ENCODE peak calls at places on chromosome 3, in ten cellular contexts. One of them, this sample, is unnamed.
A peak's percentile ranks its signal among the peaks of the same experiment; 100 is the strongest.

GRCh38 chr3:22175899-22176298 is 424.9 kb upstream of the ZNF385D start:
- DNase-seq in HCT116: no peak
- DNase-seq in IMR-90: no peak
- DNase-seq in tibial nerve: no peak
- DNase-seq in transverse colon: no peak
- DNase-seq in stomach: no peak
- DNase-seq in body of pancreas: no peak
- DNase-seq in Peyer's patch: no peak
- DNase-seq in A549: no peak
- DNase-seq in ovary: no peak
- DNase-seq in this sample: no peak

GRCh38 chr3:95750097-95750496 is 1064.3 kb upstream of the EPHA6 start:
- DNase-seq in HCT116: no peak
- DNase-seq in ovary: no peak
- DNase-seq in A549: no peak
- DNase-seq in IMR-90: no peak
- DNase-seq in transverse colon: no peak
- DNase-seq in body of pancreas: no peak
- DNase-seq in Peyer's patch: no peak
- DNase-seq in stomach: no peak
- DNase-seq in tibial nerve: no peak
- DNase-seq in this sample: no peak

GRCh38 chr3:118817748-118818165 is 216.9 kb downstream of the IGSF11 start:
- DNase-seq in transverse colon: peak; percentile 13
- DNase-seq in Peyer's patch: peak; percentile 77
- DNase-seq in body of pancreas: peak; percentile 72
- DNase-seq in ovary: no peak
- DNase-seq in stomach: peak; percentile 51
- DNase-seq in HCT116: peak; percentile 56
- DNase-seq in tibial nerve: peak; percentile 36
- DNase-seq in IMR-90: peak; percentile 57
- DNase-seq in A549: peak; percentile 70
- DNase-seq in this sample: no peak

GRCh38 chr3:4670352-4670751 is 177.2 kb downstream of the ITPR1 start:
- DNase-seq in stomach: no peak
- DNase-seq in Peyer's patch: no peak
- DNase-seq in ovary: no peak
- DNase-seq in A549: peak; percentile 35
- DNase-seq in transverse colon: no peak
- DNase-seq in HCT116: no peak
- DNase-seq in tibial nerve: no peak
- DNase-seq in body of pancreas: no peak
- DNase-seq in IMR-90: no peak
- DNase-seq in this sample: no peak

GRCh38 chr3:194344012-194344411 is 7.1 kb downstream of the CPN2 start:
- DNase-seq in tibial nerve: peak; percentile 86
- DNase-seq in HCT116: peak; percentile 28
- DNase-seq in transverse colon: peak; percentile 80
- DNase-seq in Peyer's patch: peak; percentile 90
- DNase-seq in ovary: peak; percentile 86
- DNase-seq in body of pancreas: peak; percentile 80
- DNase-seq in IMR-90: peak; percentile 58
- DNase-seq in A549: peak; percentile 53
- DNase-seq in stomach: peak; percentile 84
- DNase-seq in this sample: peak; percentile 88

GRCh38 chr3:82743196-82743595 is 981.8 kb upstream of the GBE1 start:
- DNase-seq in HCT116: no peak
- DNase-seq in IMR-90: no peak
- DNase-seq in ovary: no peak
- DNase-seq in tibial nerve: no peak
- DNase-seq in Peyer's patch: no peak
- DNase-seq in transverse colon: no peak
- DNase-seq in A549: no peak
- DNase-seq in body of pancreas: no peak
- DNase-seq in stomach: no peak
- DNase-seq in this sample: no peak

GRCh38 chr3:152272771-152273242 is 4.1 kb downstream of the MBNL1 start:
- DNase-seq in Peyer's patch: no peak
- DNase-seq in IMR-90: peak; percentile 94
- DNase-seq in body of pancreas: no peak
- DNase-seq in A549: no peak
- DNase-seq in HCT116: no peak
- DNase-seq in tibial nerve: no peak
- DNase-seq in stomach: no peak
- DNase-seq in transverse colon: no peak
- DNase-seq in ovary: no peak
- DNase-seq in this sample: no peak

GRCh38 chr3:6273878-6274277 is 587.0 kb upstream of the GRM7 start:
- DNase-seq in A549: no peak
- DNase-seq in ovary: no peak
- DNase-seq in tibial nerve: no peak
- DNase-seq in transverse colon: no peak
- DNase-seq in IMR-90: no peak
- DNase-seq in body of pancreas: no peak
- DNase-seq in stomach: no peak
- DNase-seq in HCT116: no peak
- DNase-seq in Peyer's patch: no peak
- DNase-seq in this sample: no peak

GRCh38 chr3:52171577-52172261 is 17.5 kb upstream of the POC1A start:
- DNase-seq in body of pancreas: no peak
- DNase-seq in ovary: no peak
- DNase-seq in A549: peak; percentile 18
- DNase-seq in IMR-90: peak; percentile 83
- DNase-seq in tibial nerve: no peak
- DNase-seq in stomach: no peak
- DNase-seq in transverse colon: no peak
- DNase-seq in Peyer's patch: no peak
- DNase-seq in HCT116: peak; percentile 27
- DNase-seq in this sample: peak; percentile 23

GRCh38 chr3:72111265-72111972 is 326.5 kb upstream of the PROK2 start:
- DNase-seq in ovary: no peak
- DNase-seq in stomach: no peak
- DNase-seq in body of pancreas: no peak
- DNase-seq in HCT116: no peak
- DNase-seq in tibial nerve: no peak
- DNase-seq in Peyer's patch: no peak
- DNase-seq in A549: no peak
- DNase-seq in transverse colon: no peak
- DNase-seq in IMR-90: no peak
- DNase-seq in this sample: no peak

GRCh38 chr3:141402476-141403171 is 34.3 kb downstream of the ZBTB38 start:
- DNase-seq in IMR-90: peak; percentile 78
- DNase-seq in HCT116: no peak
- DNase-seq in tibial nerve: peak; percentile 42
- DNase-seq in body of pancreas: peak; percentile 75
- DNase-seq in Peyer's patch: peak; percentile 81
- DNase-seq in stomach: peak; percentile 67
- DNase-seq in A549: peak; percentile 74
- DNase-seq in ovary: peak; percentile 76
- DNase-seq in transverse colon: peak; percentile 69
- DNase-seq in this sample: peak; percentile 92

GRCh38 chr3:125110876-125111480 is 55.2 kb upstream of the HEG1 start:
- DNase-seq in HCT116: no peak
- DNase-seq in Peyer's patch: no peak
- DNase-seq in IMR-90: no peak
- DNase-seq in body of pancreas: no peak
- DNase-seq in stomach: no peak
- DNase-seq in ovary: no peak
- DNase-seq in A549: no peak
- DNase-seq in tibial nerve: no peak
- DNase-seq in transverse colon: no peak
- DNase-seq in this sample: no peak

GRCh38 chr3:141366285-141367037 is 1.8 kb upstream of the ZBTB38 start:
- DNase-seq in tibial nerve: peak; percentile 32
- DNase-seq in HCT116: peak; percentile 33
- DNase-seq in IMR-90: peak; percentile 99
- DNase-seq in ovary: no peak
- DNase-seq in Peyer's patch: no peak
- DNase-seq in A549: peak; percentile 89
- DNase-seq in transverse colon: peak; percentile 61
- DNase-seq in stomach: peak; percentile 75
- DNase-seq in body of pancreas: peak; percentile 80
- DNase-seq in this sample: no peak

GRCh38 chr3:177106184-177106583 is 91.1 kb downstream of the TBL1XR1 start:
- DNase-seq in Peyer's patch: no peak
- DNase-seq in IMR-90: no peak
- DNase-seq in A549: no peak
- DNase-seq in tibial nerve: no peak
- DNase-seq in HCT116: no peak
- DNase-seq in stomach: no peak
- DNase-seq in transverse colon: no peak
- DNase-seq in ovary: no peak
- DNase-seq in body of pancreas: no peak
- DNase-seq in this sample: no peak

GRCh38 chr3:186909078-186909853 is 21.1 kb upstream of the ST6GAL1 start:
- DNase-seq in IMR-90: no peak
- DNase-seq in A549: no peak
- DNase-seq in body of pancreas: no peak
- DNase-seq in stomach: peak; percentile 43
- DNase-seq in ovary: no peak
- DNase-seq in transverse colon: peak; percentile 73
- DNase-seq in HCT116: no peak
- DNase-seq in tibial nerve: no peak
- DNase-seq in Peyer's patch: peak; percentile 93
- DNase-seq in this sample: peak; percentile 93

GRCh38 chr3:41148446-41148845 is 50.9 kb upstream of the CTNNB1 start:
- DNase-seq in Peyer's patch: no peak
- DNase-seq in HCT116: no peak
- DNase-seq in transverse colon: no peak
- DNase-seq in tibial nerve: no peak
- DNase-seq in IMR-90: no peak
- DNase-seq in A549: no peak
- DNase-seq in stomach: no peak
- DNase-seq in ovary: no peak
- DNase-seq in body of pancreas: no peak
- DNase-seq in this sample: no peak

GRCh38 chr3:46831316-46831715 is 31.9 kb downstream of the MYL3 start:
- DNase-seq in ovary: no peak
- DNase-seq in stomach: no peak
- DNase-seq in IMR-90: no peak
- DNase-seq in A549: no peak
- DNase-seq in body of pancreas: no peak
- DNase-seq in HCT116: no peak
- DNase-seq in tibial nerve: no peak
- DNase-seq in transverse colon: no peak
- DNase-seq in Peyer's patch: no peak
- DNase-seq in this sample: no peak

DNA sequence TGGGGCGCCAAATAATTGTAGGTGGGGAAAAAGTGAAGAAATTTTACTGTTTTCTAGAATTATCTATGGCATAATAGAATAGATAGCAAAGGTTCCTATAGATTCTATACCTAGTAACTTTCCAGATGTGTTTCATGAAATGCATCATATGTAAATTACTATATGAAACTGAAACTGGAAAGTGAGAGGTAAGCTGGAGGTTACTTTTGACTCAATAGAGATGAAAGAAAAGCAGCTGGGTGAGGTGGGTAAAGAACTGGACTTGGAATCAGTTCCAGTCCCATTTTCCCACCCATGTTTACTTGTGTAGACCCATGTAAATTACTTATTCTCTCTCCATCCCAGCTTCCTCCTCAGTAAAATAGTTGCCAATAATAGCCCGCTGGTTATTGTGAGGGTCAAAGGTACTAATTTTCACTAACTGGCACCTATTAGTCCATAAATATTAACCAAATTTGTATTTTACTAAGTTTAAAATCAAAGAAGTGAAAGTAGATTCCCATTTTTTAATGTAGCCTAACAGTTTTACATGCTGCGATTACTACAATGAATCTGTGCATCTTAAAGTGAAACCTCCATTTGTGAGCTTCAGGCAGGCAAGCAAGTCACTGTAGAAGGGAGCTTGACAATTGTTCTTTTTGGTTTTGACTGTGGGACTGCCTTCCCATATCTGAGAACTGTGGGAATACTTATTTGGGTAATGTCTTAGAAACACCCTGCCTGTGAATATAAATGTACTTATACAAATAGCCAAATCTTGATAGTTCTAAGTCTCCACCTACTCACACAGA is 312.1 kb downstream of the SLC9A9 start:
- DNase-seq in stomach: no peak
- DNase-seq in tibial nerve: no peak
- DNase-seq in IMR-90: no peak
- DNase-seq in ovary: no peak
- DNase-seq in Peyer's patch: no peak
- DNase-seq in A549: no peak
- DNase-seq in HCT116: no peak
- DNase-seq in transverse colon: no peak
- DNase-seq in body of pancreas: no peak
- DNase-seq in this sample: no peak
- TF ChIP-seq CTCF in stomach: no peak
- TF ChIP-seq CTCF in tibial nerve: no peak
- TF ChIP-seq CTCF in IMR-90: no peak
- TF ChIP-seq CTCF in ovary: no peak
- TF ChIP-seq CTCF in Peyer's patch: no peak
- TF ChIP-seq CTCF in A549: no peak
- TF ChIP-seq CTCF in HCT116: no peak
- TF ChIP-seq CTCF in transverse colon: no peak
- TF ChIP-seq CTCF in body of pancreas: no peak
- TF ChIP-seq CTCF in this sample: no peak

GRCh38 chr3:44861412-44862220 is at the start of gene TMEM42:
- DNase-seq in stomach: peak; percentile 91
- DNase-seq in A549: peak; percentile 92
- DNase-seq in transverse colon: peak; percentile 90
- DNase-seq in IMR-90: peak; percentile 90
- DNase-seq in ovary: peak; percentile 92
- DNase-seq in body of pancreas: peak; percentile 89
- DNase-seq in HCT116: peak; percentile 78
- DNase-seq in Peyer's patch: peak; percentile 95
- DNase-seq in tibial nerve: peak; percentile 82
- DNase-seq in this sample: peak; percentile 97
- TF ChIP-seq POLR2A in stomach: no peak
- TF ChIP-seq POLR2A in A549: peak; percentile 76
- TF ChIP-seq POLR2A in transverse colon: peak; percentile 80
- TF ChIP-seq POLR2A in IMR-90: peak; percentile 91
- TF ChIP-seq POLR2A in ovary: peak; percentile 81
- TF ChIP-seq POLR2A in body of pancreas: peak; percentile 87
- TF ChIP-seq POLR2A in HCT116: peak; percentile 40
- TF ChIP-seq POLR2A in Peyer's patch: peak; percentile 69
- TF ChIP-seq POLR2A in tibial nerve: peak; percentile 80
- TF ChIP-seq POLR2A in this sample: peak; percentile 65

GRCh38 chr3:115062009-115062408 is 85.1 kb downstream of the ZBTB20 start:
- DNase-seq in transverse colon: no peak
- DNase-seq in IMR-90: no peak
- DNase-seq in HCT116: no peak
- DNase-seq in body of pancreas: peak; percentile 29
- DNase-seq in stomach: no peak
- DNase-seq in A549: no peak
- DNase-seq in ovary: no peak
- DNase-seq in Peyer's patch: no peak
- DNase-seq in tibial nerve: no peak
- DNase-seq in this sample: no peak

GRCh38 chr3:115062412-115062956 is 84.6 kb downstream of the ZBTB20 start:
- DNase-seq in Peyer's patch: no peak
- DNase-seq in transverse colon: no peak
- DNase-seq in IMR-90: peak; percentile 52
- DNase-seq in stomach: no peak
- DNase-seq in A549: no peak
- DNase-seq in HCT116: no peak
- DNase-seq in tibial nerve: no peak
- DNase-seq in ovary: no peak
- DNase-seq in body of pancreas: no peak
- DNase-seq in this sample: no peak
- H3K27ac ChIP-seq in Peyer's patch: no peak overlapping the region
- H3K27ac ChIP-seq in transverse colon: no peak overlapping the region
- H3K27ac ChIP-seq in IMR-90: no peak overlapping the region
- H3K27ac ChIP-seq in stomach: no peak overlapping the region
- H3K27ac ChIP-seq in A549: no peak overlapping the region
- H3K27ac ChIP-seq in HCT116: peak overlapping the region; percentile 51
- H3K27ac ChIP-seq in tibial nerve: peak overlapping the region; percentile 65
- H3K27ac ChIP-seq in ovary: no peak overlapping the region
- H3K27ac ChIP-seq in body of pancreas: no peak overlapping the region
- H3K27ac ChIP-seq in this sample: no peak overlapping the region

GRCh38 chr3:33732394-33732793 is 14.3 kb upstream of the CLASP2 start:
- DNase-seq in IMR-90: no peak
- DNase-seq in tibial nerve: no peak
- DNase-seq in transverse colon: no peak
- DNase-seq in Peyer's patch: no peak
- DNase-seq in body of pancreas: no peak
- DNase-seq in A549: peak; percentile 37
- DNase-seq in HCT116: no peak
- DNase-seq in stomach: no peak
- DNase-seq in ovary: no peak
- DNase-seq in this sample: no peak
- TF ChIP-seq CTCF in IMR-90: no peak
- TF ChIP-seq CTCF in tibial nerve: no peak
- TF ChIP-seq CTCF in transverse colon: no peak
- TF ChIP-seq CTCF in Peyer's patch: no peak
- TF ChIP-seq CTCF in body of pancreas: no peak
- TF ChIP-seq CTCF in A549: no peak
- TF ChIP-seq CTCF in HCT116: peak; percentile 51
- TF ChIP-seq CTCF in stomach: no peak
- TF ChIP-seq CTCF in ovary: no peak
- TF ChIP-seq CTCF in this sample: no peak

This sample was measured in spleen.